ENCODE peak calls at places on chromosomes 6 and 20, in nine cellular contexts. One of them, this sample, is unnamed.
A peak's percentile ranks its signal among the peaks of the same experiment; 100 is the strongest.

GRCh38 chr6:67362976-67363375 is 1272.1 kb upstream of the ADGRB3 start:
- DNase-seq in right lobe of liver: no peak
- DNase-seq in uterus: no peak
- DNase-seq in spleen: no peak
- DNase-seq in endothelial cell: no peak
- DNase-seq in Panc1: no peak
- DNase-seq in cardiac fibroblast: no peak
- DNase-seq in adrenal gland: no peak
- DNase-seq in choroid plexus epithelial cell: no peak
- DNase-seq in this sample: no peak

GRCh38 chr20:62668441-62669027 is 26.2 kb downstream of the SLCO4A1 start:
- DNase-seq in right lobe of liver: peak; percentile 55
- DNase-seq in uterus: peak; percentile 64
- DNase-seq in spleen: no peak
- DNase-seq in endothelial cell: peak; percentile 86
- DNase-seq in Panc1: peak; percentile 30
- DNase-seq in cardiac fibroblast: peak; percentile 80
- DNase-seq in adrenal gland: peak; percentile 82
- DNase-seq in choroid plexus epithelial cell: peak; percentile 78
- DNase-seq in this sample: peak; percentile 75

GRCh38 chr6:108616973-108617372 is 56.3 kb downstream of the FOXO3 start:
- DNase-seq in right lobe of liver: no peak
- DNase-seq in uterus: no peak
- DNase-seq in spleen: no peak
- DNase-seq in endothelial cell: no peak
- DNase-seq in Panc1: no peak
- DNase-seq in cardiac fibroblast: no peak
- DNase-seq in adrenal gland: no peak
- DNase-seq in choroid plexus epithelial cell: no peak
- DNase-seq in this sample: peak; percentile 41

GRCh38 chr6:108667984-108668383 is 107.3 kb downstream of the FOXO3 start:
- DNase-seq in right lobe of liver: no peak
- DNase-seq in uterus: no peak
- DNase-seq in spleen: no peak
- DNase-seq in endothelial cell: no peak
- DNase-seq in Panc1: no peak
- DNase-seq in cardiac fibroblast: peak; percentile 44
- DNase-seq in adrenal gland: no peak
- DNase-seq in choroid plexus epithelial cell: peak; percentile 83
- DNase-seq in this sample: peak; percentile 57

GRCh38 chr20:51797357-51798025 is 4.8 kb downstream of the SALL4 start:
- DNase-seq in right lobe of liver: no peak
- DNase-seq in uterus: no peak
- DNase-seq in spleen: no peak
- DNase-seq in endothelial cell: no peak
- DNase-seq in Panc1: no peak
- DNase-seq in cardiac fibroblast: no peak
- DNase-seq in adrenal gland: no peak
- DNase-seq in choroid plexus epithelial cell: peak; percentile 40
- DNase-seq in this sample: no peak

GRCh38 chr6:43733471-43734293 is 36.3 kb upstream of the VEGFA start:
- DNase-seq in right lobe of liver: no peak
- DNase-seq in uterus: no peak
- DNase-seq in spleen: peak; percentile 57
- DNase-seq in endothelial cell: no peak
- DNase-seq in Panc1: no peak
- DNase-seq in cardiac fibroblast: no peak
- DNase-seq in adrenal gland: no peak
- DNase-seq in choroid plexus epithelial cell: no peak
- DNase-seq in this sample: no peak

GRCh38 chr6:32845381-32845884 is 1.6 kb upstream of the PSMB8 start:
- DNase-seq in right lobe of liver: peak; percentile 38
- DNase-seq in uterus: no peak
- DNase-seq in spleen: peak; percentile 87
- DNase-seq in endothelial cell: no peak
- DNase-seq in Panc1: no peak
- DNase-seq in cardiac fibroblast: no peak
- DNase-seq in adrenal gland: peak; percentile 22
- DNase-seq in choroid plexus epithelial cell: no peak
- DNase-seq in this sample: no peak

GRCh38 chr6:157982297-157982579 is 575 bp downstream of the SYNJ2 start:
- DNase-seq in right lobe of liver: no peak
- DNase-seq in uterus: no peak
- DNase-seq in spleen: no peak
- DNase-seq in endothelial cell: peak; percentile 46
- DNase-seq in Panc1: no peak
- DNase-seq in cardiac fibroblast: peak; percentile 46
- DNase-seq in adrenal gland: peak; percentile 45
- DNase-seq in choroid plexus epithelial cell: peak; percentile 46
- DNase-seq in this sample: peak; percentile 19

GRCh38 chr6:125363010-125363359 is 61.2 kb upstream of the HDDC2 start:
- DNase-seq in right lobe of liver: no peak
- DNase-seq in uterus: no peak
- DNase-seq in spleen: no peak
- DNase-seq in endothelial cell: no peak
- DNase-seq in Panc1: no peak
- DNase-seq in cardiac fibroblast: peak; percentile 61
- DNase-seq in adrenal gland: no peak
- DNase-seq in choroid plexus epithelial cell: no peak
- DNase-seq in this sample: peak; percentile 42

GRCh38 chr20:10171864-10172751 is 46.5 kb upstream of the SNAP25 start:
- DNase-seq in right lobe of liver: peak; percentile 75
- DNase-seq in uterus: no peak
- DNase-seq in spleen: peak; percentile 64
- DNase-seq in endothelial cell: peak; percentile 39
- DNase-seq in Panc1: no peak
- DNase-seq in cardiac fibroblast: peak; percentile 16
- DNase-seq in adrenal gland: peak; percentile 66
- DNase-seq in choroid plexus epithelial cell: peak; percentile 35
- DNase-seq in this sample: peak; percentile 43

DNA sequence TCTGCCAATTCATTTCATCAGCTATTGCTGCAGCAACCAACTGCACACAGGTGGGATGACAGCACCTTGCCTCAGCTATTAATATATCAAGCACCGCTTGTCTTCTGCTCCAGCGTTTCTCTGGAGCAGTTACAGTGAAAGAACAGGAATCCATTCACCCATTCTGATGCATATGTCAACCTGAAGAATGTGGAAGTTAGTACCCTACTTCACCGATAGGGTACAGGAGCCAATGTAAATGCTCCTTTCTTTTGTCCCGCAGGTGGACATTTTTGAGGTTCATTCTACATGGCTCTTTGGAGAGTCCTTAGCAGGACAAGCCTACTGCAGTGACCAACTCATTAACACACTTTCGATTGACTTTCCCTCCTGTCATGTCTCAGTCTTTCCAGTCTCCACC is 139.9 kb upstream of the PRND start:
- DNase-seq in right lobe of liver: no peak
- DNase-seq in uterus: no peak
- DNase-seq in spleen: no peak
- DNase-seq in endothelial cell: no peak
- DNase-seq in Panc1: no peak
- DNase-seq in cardiac fibroblast: no peak
- DNase-seq in adrenal gland: no peak
- DNase-seq in choroid plexus epithelial cell: no peak
- DNase-seq in this sample: no peak
- TF ChIP-seq CTCF in right lobe of liver: no peak
- TF ChIP-seq CTCF in uterus: no peak
- TF ChIP-seq CTCF in spleen: no peak
- TF ChIP-seq CTCF in endothelial cell: peak; percentile 49
- TF ChIP-seq CTCF in Panc1: no peak
- TF ChIP-seq CTCF in cardiac fibroblast: no peak
- TF ChIP-seq CTCF in adrenal gland: no peak
- TF ChIP-seq CTCF in choroid plexus epithelial cell: no peak
- TF ChIP-seq CTCF in this sample: peak; percentile 11

DNA sequence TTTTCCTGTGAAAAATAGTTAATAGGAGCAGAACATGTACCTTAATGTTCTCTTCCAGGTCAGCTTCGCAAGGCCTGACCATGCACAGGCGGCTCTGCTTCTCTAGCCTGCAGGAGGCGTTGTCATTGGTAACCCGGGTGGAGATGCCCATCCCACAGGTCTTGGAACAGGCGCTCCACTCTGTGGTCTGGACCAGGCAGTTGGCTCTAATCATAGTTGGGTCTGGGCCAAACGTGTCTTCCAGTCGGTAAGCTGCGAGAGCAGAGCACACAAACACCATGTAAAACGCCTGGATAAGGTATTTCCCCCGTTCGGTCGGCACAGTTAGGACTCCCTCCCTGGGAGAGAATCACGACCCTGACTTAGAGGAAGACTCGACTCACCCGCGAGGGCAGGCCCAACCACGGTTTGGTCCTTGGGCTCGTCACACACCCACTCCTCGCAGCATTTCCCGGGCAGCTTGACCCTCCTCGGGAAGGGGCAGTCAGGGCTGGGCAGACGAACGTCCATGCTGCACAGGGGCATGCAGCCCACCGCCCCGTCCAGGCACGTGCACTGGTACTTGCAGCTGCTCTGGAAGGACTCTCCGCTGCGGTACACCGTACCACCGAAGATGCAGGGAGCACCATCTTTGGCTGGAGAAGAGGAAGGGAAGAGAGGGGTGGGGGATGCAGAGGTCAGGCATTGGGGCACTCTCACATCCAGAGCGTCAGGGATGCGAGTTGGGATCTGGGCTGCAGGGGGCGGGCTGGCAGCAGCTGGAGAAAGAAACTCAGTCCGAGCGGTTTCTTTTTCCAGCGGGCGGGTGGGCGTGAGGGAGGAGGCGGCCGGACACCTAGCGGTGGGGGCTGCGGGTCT is 1.0 kb downstream of the CCN2 start:
- DNase-seq in right lobe of liver: peak; percentile 80
- DNase-seq in uterus: peak; percentile 87
- DNase-seq in spleen: peak; percentile 83
- DNase-seq in endothelial cell: peak; percentile 83
- DNase-seq in Panc1: peak; percentile 77
- DNase-seq in cardiac fibroblast: peak; percentile 95
- DNase-seq in adrenal gland: peak; percentile 55
- DNase-seq in choroid plexus epithelial cell: peak; percentile 97
- DNase-seq in this sample: peak; percentile 91
- TF ChIP-seq CTCF in right lobe of liver: peak; percentile 42
- TF ChIP-seq CTCF in uterus: peak; percentile 49
- TF ChIP-seq CTCF in spleen: peak; percentile 49
- TF ChIP-seq CTCF in endothelial cell: no peak
- TF ChIP-seq CTCF in Panc1: peak; percentile 83
- TF ChIP-seq CTCF in cardiac fibroblast: peak; percentile 43
- TF ChIP-seq CTCF in adrenal gland: peak; percentile 20
- TF ChIP-seq CTCF in choroid plexus epithelial cell: peak; percentile 70
- TF ChIP-seq CTCF in this sample: peak; percentile 52

GRCh38 chr20:36240076-36240475 is 3.8 kb downstream of the AAR2 start:
- DNase-seq in right lobe of liver: no peak
- DNase-seq in uterus: no peak
- DNase-seq in spleen: no peak
- DNase-seq in endothelial cell: no peak
- DNase-seq in Panc1: no peak
- DNase-seq in cardiac fibroblast: no peak
- DNase-seq in adrenal gland: no peak
- DNase-seq in choroid plexus epithelial cell: no peak
- DNase-seq in this sample: no peak
- TF ChIP-seq CTCF in right lobe of liver: no peak
- TF ChIP-seq CTCF in uterus: no peak
- TF ChIP-seq CTCF in spleen: no peak
- TF ChIP-seq CTCF in endothelial cell: no peak
- TF ChIP-seq CTCF in Panc1: no peak
- TF ChIP-seq CTCF in cardiac fibroblast: no peak
- TF ChIP-seq CTCF in adrenal gland: no peak
- TF ChIP-seq CTCF in choroid plexus epithelial cell: no peak
- TF ChIP-seq CTCF in this sample: no peak

DNA sequence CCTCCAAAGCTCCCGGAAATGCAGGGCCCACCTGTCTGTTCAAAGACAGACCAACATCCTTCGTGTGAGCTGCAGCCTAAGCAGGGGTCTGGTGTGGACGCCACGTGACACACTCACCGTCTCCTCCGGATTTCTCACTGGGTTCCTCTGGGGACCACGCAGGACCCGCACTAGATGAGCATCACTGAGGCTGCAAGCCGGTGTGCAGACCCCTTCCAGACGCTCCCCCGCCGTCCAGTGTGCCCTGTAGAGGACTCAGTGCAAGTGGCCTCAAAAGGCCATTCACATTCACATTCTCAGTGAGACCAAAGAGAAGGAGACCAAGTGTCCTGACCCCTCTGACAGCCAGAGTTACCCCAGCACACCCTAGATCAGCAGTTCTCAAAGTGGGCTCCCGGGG is 91.2 kb upstream of the QKI start:
- DNase-seq in right lobe of liver: no peak
- DNase-seq in uterus: no peak
- DNase-seq in spleen: no peak
- DNase-seq in endothelial cell: no peak
- DNase-seq in Panc1: no peak
- DNase-seq in cardiac fibroblast: no peak
- DNase-seq in adrenal gland: no peak
- DNase-seq in choroid plexus epithelial cell: no peak
- DNase-seq in this sample: no peak
- TF ChIP-seq CTCF in right lobe of liver: no peak
- TF ChIP-seq CTCF in uterus: no peak
- TF ChIP-seq CTCF in spleen: no peak
- TF ChIP-seq CTCF in endothelial cell: no peak
- TF ChIP-seq CTCF in Panc1: no peak
- TF ChIP-seq CTCF in cardiac fibroblast: no peak
- TF ChIP-seq CTCF in adrenal gland: no peak
- TF ChIP-seq CTCF in choroid plexus epithelial cell: no peak
- TF ChIP-seq CTCF in this sample: no peak

GRCh38 chr6:5274231-5274630 is 12.9 kb downstream of the FARS2 start:
- DNase-seq in right lobe of liver: no peak
- DNase-seq in uterus: no peak
- DNase-seq in spleen: no peak
- DNase-seq in endothelial cell: no peak
- DNase-seq in Panc1: no peak
- DNase-seq in cardiac fibroblast: no peak
- DNase-seq in adrenal gland: no peak
- DNase-seq in choroid plexus epithelial cell: peak; percentile 9
- DNase-seq in this sample: no peak

GRCh38 chr6:5276596-5276995 is 15.3 kb downstream of the FARS2 start:
- DNase-seq in right lobe of liver: no peak
- DNase-seq in uterus: no peak
- DNase-seq in spleen: no peak
- DNase-seq in endothelial cell: no peak
- DNase-seq in Panc1: no peak
- DNase-seq in cardiac fibroblast: no peak
- DNase-seq in adrenal gland: no peak
- DNase-seq in choroid plexus epithelial cell: no peak
- DNase-seq in this sample: no peak

GRCh38 chr6:5277589-5277988 is 16.3 kb downstream of the FARS2 start:
- DNase-seq in right lobe of liver: no peak
- DNase-seq in uterus: no peak
- DNase-seq in spleen: no peak
- DNase-seq in endothelial cell: no peak
- DNase-seq in Panc1: no peak
- DNase-seq in cardiac fibroblast: no peak
- DNase-seq in adrenal gland: no peak
- DNase-seq in choroid plexus epithelial cell: no peak
- DNase-seq in this sample: no peak

GRCh38 chr6:5278047-5278446 is 16.7 kb downstream of the FARS2 start:
- DNase-seq in right lobe of liver: no peak
- DNase-seq in uterus: no peak
- DNase-seq in spleen: no peak
- DNase-seq in endothelial cell: no peak
- DNase-seq in Panc1: no peak
- DNase-seq in cardiac fibroblast: no peak
- DNase-seq in adrenal gland: no peak
- DNase-seq in choroid plexus epithelial cell: no peak
- DNase-seq in this sample: no peak

GRCh38 chr6:5275497-5275896 is 14.2 kb downstream of the FARS2 start:
- DNase-seq in right lobe of liver: no peak
- DNase-seq in uterus: no peak
- DNase-seq in spleen: no peak
- DNase-seq in endothelial cell: no peak
- DNase-seq in Panc1: no peak
- DNase-seq in cardiac fibroblast: peak; percentile 24
- DNase-seq in adrenal gland: no peak
- DNase-seq in choroid plexus epithelial cell: peak; percentile 37
- DNase-seq in this sample: no peak
- TF ChIP-seq CTCF in right lobe of liver: no peak
- TF ChIP-seq CTCF in uterus: no peak
- TF ChIP-seq CTCF in spleen: no peak
- TF ChIP-seq CTCF in endothelial cell: no peak
- TF ChIP-seq CTCF in Panc1: no peak
- TF ChIP-seq CTCF in cardiac fibroblast: no peak
- TF ChIP-seq CTCF in adrenal gland: no peak
- TF ChIP-seq CTCF in choroid plexus epithelial cell: no peak
- TF ChIP-seq CTCF in this sample: no peak

This sample was measured in fibroblast of mammary gland.